ENCODE peak calls at places on chromosome 5, in four cellular contexts. One of them, this sample, is unnamed.

GRCh38 chr5:93035194-93035593 is 545.8 kb downstream of the NR2F1-AS1 start:
- DNase-seq in gastrocnemius medialis: no peak
- DNase-seq in heart left ventricle: no peak
- DNase-seq in uterus: no peak
- DNase-seq in this sample: no peak

GRCh38 chr5:371811-372555 is 50.5 kb downstream of the AHRR start:
- DNase-seq in gastrocnemius medialis: no peak
- DNase-seq in heart left ventricle: no peak
- DNase-seq in uterus: no peak
- DNase-seq in this sample: peak

GRCh38 chr5:55896663-55897062 is 45.5 kb downstream of the IL31RA start:
- DNase-seq in gastrocnemius medialis: no peak
- DNase-seq in uterus: no peak
- DNase-seq in heart left ventricle: no peak
- DNase-seq in this sample: no peak

GRCh38 chr5:96259211-96259772 is 173.8 kb downstream of the PCSK1 start:
- DNase-seq in gastrocnemius medialis: no peak
- DNase-seq in uterus: no peak
- DNase-seq in heart left ventricle: no peak
- DNase-seq in this sample: no peak

GRCh38 chr5:55668356-55668755 is 43.8 kb downstream of the SLC38A9 start:
- DNase-seq in uterus: no peak
- DNase-seq in heart left ventricle: no peak
- DNase-seq in gastrocnemius medialis: no peak
- DNase-seq in this sample: no peak

GRCh38 chr5:87410941-87411340 is 1.8 kb downstream of the CCNH start:
- DNase-seq in gastrocnemius medialis: no peak
- DNase-seq in heart left ventricle: no peak
- DNase-seq in uterus: no peak
- DNase-seq in this sample: no peak

GRCh38 chr5:159050408-159051091 is 49.2 kb downstream of the EBF1 start:
- DNase-seq in uterus: peak
- DNase-seq in heart left ventricle: peak
- DNase-seq in gastrocnemius medialis: no peak
- DNase-seq in this sample: no peak

GRCh38 chr5:125750538-125751186 is 672.5 kb upstream of the GRAMD2B start:
- DNase-seq in heart left ventricle: no peak
- DNase-seq in gastrocnemius medialis: no peak
- DNase-seq in uterus: no peak
- DNase-seq in this sample: no peak

GRCh38 chr5:15474143-15474719 is 25.7 kb upstream of the FBXL7 start:
- DNase-seq in uterus: no peak
- DNase-seq in gastrocnemius medialis: no peak
- DNase-seq in heart left ventricle: no peak
- DNase-seq in this sample: no peak

GRCh38 chr5:8034852-8035251 is 165.9 kb downstream of the MTRR start:
- DNase-seq in gastrocnemius medialis: no peak
- DNase-seq in uterus: no peak
- DNase-seq in heart left ventricle: no peak
- DNase-seq in this sample: no peak

GRCh38 chr5:58403822-58404433 is 56.0 kb downstream of the PLK2 start:
- DNase-seq in gastrocnemius medialis: no peak
- DNase-seq in heart left ventricle: no peak
- DNase-seq in uterus: no peak
- DNase-seq in this sample: no peak

GRCh38 chr5:83645936-83646335 is 74.7 kb downstream of the HAPLN1 start:
- DNase-seq in uterus: no peak
- DNase-seq in heart left ventricle: no peak
- DNase-seq in gastrocnemius medialis: no peak
- DNase-seq in this sample: no peak

GRCh38 chr5:172911628-172911880 is 47.7 kb upstream of the RPL26L1 start:
- DNase-seq in uterus: no peak
- DNase-seq in gastrocnemius medialis: no peak
- DNase-seq in heart left ventricle: no peak
- DNase-seq in this sample: no peak

GRCh38 chr5:160787247-160787646 is 64.8 kb downstream of the ATP10B start:
- DNase-seq in gastrocnemius medialis: no peak
- DNase-seq in uterus: no peak
- DNase-seq in heart left ventricle: no peak
- DNase-seq in this sample: no peak

GRCh38 chr5:36692791-36693763 is 86.7 kb downstream of the SLC1A3 start:
- DNase-seq in heart left ventricle: peak
- DNase-seq in uterus: peak
- DNase-seq in gastrocnemius medialis: peak
- DNase-seq in this sample: peak

GRCh38 chr5:87048156-87048555 is 219.5 kb upstream of the RASA1 start:
- DNase-seq in uterus: no peak
- DNase-seq in heart left ventricle: no peak
- DNase-seq in gastrocnemius medialis: no peak
- DNase-seq in this sample: no peak

GRCh38 chr5:6820851-6821479 is 107.7 kb downstream of the TENT4A start:
- DNase-seq in gastrocnemius medialis: no peak
- DNase-seq in heart left ventricle: no peak
- DNase-seq in uterus: no peak
- DNase-seq in this sample: no peak

GRCh38 chr5:44640945-44641456 is 167.7 kb upstream of the MRPS30 start:
- DNase-seq in gastrocnemius medialis: no peak
- DNase-seq in uterus: no peak
- DNase-seq in heart left ventricle: no peak
- DNase-seq in this sample: no peak

GRCh38 chr5:31232273-31232888 is 38.9 kb downstream of the CDH6 start:
- DNase-seq in uterus: no peak
- DNase-seq in heart left ventricle: peak
- DNase-seq in gastrocnemius medialis: no peak
- DNase-seq in this sample: no peak

GRCh38 chr5:164277720-164278119 is 772.3 kb downstream of the MAT2B start:
- DNase-seq in gastrocnemius medialis: no peak
- DNase-seq in uterus: no peak
- DNase-seq in heart left ventricle: no peak
- DNase-seq in this sample: no peak

GRCh38 chr5:31663519-31663918 is 24.6 kb downstream of the PDZD2 start:
- DNase-seq in heart left ventricle: peak
- DNase-seq in gastrocnemius medialis: peak
- DNase-seq in uterus: no peak
- DNase-seq in this sample: peak

GRCh38 chr5:5497132-5497748 is 74.8 kb downstream of the ICE1 start:
- DNase-seq in gastrocnemius medialis: peak
- DNase-seq in uterus: peak
- DNase-seq in heart left ventricle: peak
- DNase-seq in this sample: no peak

GRCh38 chr5:64691333-64691732 is 1.0 kb downstream of the SHISAL2B start:
- DNase-seq in heart left ventricle: no peak
- DNase-seq in gastrocnemius medialis: no peak
- DNase-seq in uterus: no peak
- DNase-seq in this sample: no peak

GRCh38 chr5:64693636-64694035 is 3.3 kb downstream of the SHISAL2B start:
- DNase-seq in heart left ventricle: no peak
- DNase-seq in uterus: no peak
- DNase-seq in gastrocnemius medialis: no peak
- DNase-seq in this sample: no peak

GRCh38 chr5:64690104-64690416 is 243 bp upstream of the SHISAL2B start:
- DNase-seq in heart left ventricle: no peak
- DNase-seq in gastrocnemius medialis: no peak
- DNase-seq in uterus: no peak
- DNase-seq in this sample: no peak

GRCh38 chr5:64688965-64689364 is 1.3 kb upstream of the SHISAL2B start:
- DNase-seq in uterus: no peak
- DNase-seq in heart left ventricle: no peak
- DNase-seq in gastrocnemius medialis: no peak
- DNase-seq in this sample: no peak

DNA sequence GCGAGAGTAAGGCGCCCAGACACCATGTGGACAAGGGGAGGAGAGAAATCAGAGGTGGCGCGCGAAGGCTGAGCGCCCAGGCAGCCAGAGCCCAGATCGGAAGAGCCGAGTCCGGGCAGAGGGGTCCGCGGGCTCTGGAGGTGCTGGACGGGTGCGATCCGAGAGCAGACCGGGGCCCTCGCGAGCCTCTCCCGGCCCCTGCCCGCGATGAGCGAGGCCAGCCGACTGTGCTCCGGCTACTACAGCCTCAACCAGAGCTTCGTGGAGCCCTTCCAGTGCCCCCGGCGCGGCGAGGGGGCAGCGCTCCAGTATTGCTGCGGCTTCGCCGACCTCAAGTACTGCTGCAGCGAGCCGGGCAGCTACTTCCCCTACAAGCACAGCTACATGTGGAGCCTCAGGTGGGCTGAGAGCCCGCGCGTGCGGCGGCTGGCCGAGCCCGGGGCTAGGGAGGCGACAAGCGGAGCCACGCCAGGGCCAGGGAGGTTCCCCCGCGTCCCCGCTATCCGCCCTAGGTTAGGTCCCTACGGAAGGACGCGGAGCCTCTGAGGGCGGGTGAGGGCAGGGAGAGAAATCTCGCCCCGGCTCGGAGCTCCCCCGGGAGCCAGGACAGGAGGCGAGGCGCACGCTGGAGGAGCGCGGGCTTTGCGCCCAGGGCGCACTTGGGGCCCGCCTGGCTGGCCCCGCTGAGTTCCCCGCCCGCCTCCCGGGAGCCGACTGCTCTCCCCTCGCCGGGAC is at the start of gene SHISAL2B:
- DNase-seq in uterus: no peak
- DNase-seq in heart left ventricle: no peak
- DNase-seq in gastrocnemius medialis: no peak
- DNase-seq in this sample: no peak
- H3K4me3 ChIP-seq in uterus: no peak
- H3K4me3 ChIP-seq in heart left ventricle: peak
- H3K4me3 ChIP-seq in gastrocnemius medialis: peak
- H3K4me3 ChIP-seq in this sample: no peak

DNA sequence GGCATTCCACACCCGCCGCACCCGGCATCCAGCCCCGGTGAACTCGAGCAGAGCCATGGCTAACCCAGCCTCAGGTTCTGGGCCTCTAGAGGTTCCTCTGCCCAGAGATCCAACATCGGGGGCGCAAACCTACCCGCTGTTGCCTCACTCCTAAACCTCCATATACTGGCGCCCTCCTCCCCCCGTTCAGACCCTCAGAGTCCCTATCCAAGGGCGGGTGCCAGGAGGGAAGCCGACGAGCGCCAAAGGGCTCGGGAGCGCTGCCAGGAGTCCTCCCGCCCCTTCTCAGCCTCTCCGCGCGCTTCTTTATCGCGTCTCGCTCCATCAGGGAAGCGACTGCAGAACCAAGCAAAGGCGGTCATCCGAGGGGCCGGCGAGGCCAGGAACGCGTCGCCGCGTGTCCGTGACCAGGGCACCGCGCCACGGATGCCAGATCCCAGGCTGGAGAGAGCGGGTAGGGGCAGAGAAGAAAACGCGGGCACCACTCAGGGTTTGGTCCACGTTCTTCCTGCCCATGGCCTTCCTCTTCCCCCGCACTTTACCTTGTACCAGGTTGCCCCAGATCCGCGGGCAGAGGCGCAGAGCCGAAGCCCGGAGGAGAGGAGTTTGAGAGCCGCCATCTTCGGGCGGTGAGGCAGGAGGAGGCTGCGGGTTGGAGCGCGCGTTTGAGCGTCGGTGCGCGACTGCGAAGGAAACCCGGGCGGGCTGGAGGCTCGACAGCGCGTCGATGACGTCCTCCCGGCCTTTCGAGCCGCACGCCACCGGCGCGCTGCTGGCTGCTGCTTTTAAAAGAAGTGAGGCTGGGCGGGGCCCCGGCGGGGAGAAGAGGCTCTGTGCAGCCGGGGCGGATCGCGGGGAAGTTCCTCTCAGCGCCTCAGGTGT is at the start of gene OXCT1:
- DNase-seq in heart left ventricle: peak
- DNase-seq in uterus: peak
- DNase-seq in gastrocnemius medialis: peak
- DNase-seq in this sample: peak
- TF ChIP-seq POLR2A in heart left ventricle: peak
- TF ChIP-seq POLR2A in uterus: peak
- TF ChIP-seq POLR2A in gastrocnemius medialis: peak
- TF ChIP-seq POLR2A in this sample: no peak

GRCh38 chr5:113047733-113048652 is 71.4 kb downstream of the DCP2 start:
- DNase-seq in heart left ventricle: peak
- DNase-seq in gastrocnemius medialis: no peak
- DNase-seq in uterus: no peak
- DNase-seq in this sample: no peak
- H3K4me3 ChIP-seq in heart left ventricle: no peak
- H3K4me3 ChIP-seq in gastrocnemius medialis: no peak
- H3K4me3 ChIP-seq in uterus: no peak
- H3K4me3 ChIP-seq in this sample: no peak

DNA sequence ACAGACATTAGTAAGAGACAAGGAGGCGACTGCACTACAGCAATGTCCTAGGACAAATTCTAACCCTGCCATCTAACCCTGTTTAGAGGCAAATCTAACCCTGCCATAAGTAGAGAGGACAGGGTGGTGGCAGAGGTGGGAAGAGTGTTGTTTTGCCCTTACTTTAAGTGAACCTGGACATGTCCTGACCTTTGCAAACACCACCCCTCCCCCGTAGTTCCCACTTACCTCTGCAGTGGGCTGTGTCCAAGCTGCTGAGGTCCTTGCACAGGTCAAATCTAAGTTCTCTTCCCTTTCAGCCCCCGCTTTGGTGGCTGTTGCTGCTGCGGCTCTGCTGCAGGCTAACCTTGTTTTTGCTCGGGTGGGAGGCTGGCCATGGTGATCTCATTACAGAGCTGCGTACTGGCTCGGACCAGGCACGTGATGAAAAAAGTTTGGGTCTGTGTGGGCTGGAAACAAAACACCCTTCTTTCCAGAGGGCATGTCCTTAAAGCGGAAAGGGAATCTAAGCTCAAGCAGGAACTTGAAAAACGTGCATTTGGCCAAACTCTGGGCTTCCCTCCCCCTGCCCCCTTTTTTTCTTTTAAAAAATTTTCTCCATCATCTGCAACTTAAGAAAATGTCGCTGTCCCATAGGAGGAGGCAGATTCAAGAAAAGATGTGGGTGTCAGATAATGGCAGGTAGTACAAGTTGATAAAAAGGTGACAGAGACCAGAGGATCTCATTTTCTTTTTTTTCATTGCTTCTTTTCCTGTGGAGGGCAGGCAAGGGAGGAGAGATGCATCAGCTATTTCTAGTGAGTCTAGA is at the start of gene FAXDC2:
- DNase-seq in uterus: peak
- DNase-seq in heart left ventricle: peak
- DNase-seq in gastrocnemius medialis: peak
- DNase-seq in this sample: peak
- TF ChIP-seq POLR2A in uterus: peak
- TF ChIP-seq POLR2A in heart left ventricle: peak
- TF ChIP-seq POLR2A in gastrocnemius medialis: no peak
- TF ChIP-seq POLR2A in this sample: no peak

GRCh38 chr5:124234022-124234899 is 512.2 kb downstream of the ZNF608 start:
- DNase-seq in gastrocnemius medialis: no peak
- DNase-seq in heart left ventricle: no peak
- DNase-seq in uterus: no peak
- DNase-seq in this sample: no peak
- H3K4me3 ChIP-seq in gastrocnemius medialis: no peak
- H3K4me3 ChIP-seq in heart left ventricle: no peak
- H3K4me3 ChIP-seq in uterus: no peak
- H3K4me3 ChIP-seq in this sample: no peak